ENCODE peak calls at places on chromosomes 7 and 10, in five cellular contexts. H is NCI-H2171; E is foreskin fibroblast; D is fibroblast of mammary gland; O is activated T-cell treated with anti-CD3 and anti-CD28 coated beads, Interleukin-2, amount 50 U/mL, for 24 hours. L is an unnamed sample.

GRCh38 chr7:101614939-101615302 is 14.2 kb downstream of the MYL10 start:
- DNase-seq in H (no peak), E (peak), D (no peak), O (no peak), L (no peak)

GRCh38 chr10:7563368-7563767 is 103.4 kb downstream of the ITIH5 start:
- DNase-seq in H (no peak), E (no peak), D (peak), O (no peak), L (peak)

GRCh38 chr7:104933433-104934074 is 80.5 kb upstream of the KMT2E start:
- DNase-seq in H (no peak), E (no peak), D (no peak), O (no peak), L (no peak)

GRCh38 chr7:54426406-54426805 is 115.8 kb upstream of the VSTM2A start:
- DNase-seq in H (no peak), E (no peak), D (no peak), O (no peak), L (no peak)

GRCh38 chr10:127158663-127159062 is 37.7 kb downstream of the INSYN2A start:
- DNase-seq in H (no peak), E (peak), D (no peak), O (no peak), L (no peak)

GRCh38 chr7:133355325-133355708 is 102.4 kb downstream of the EXOC4 start:
- DNase-seq in H (no peak), E (peak), D (peak), O (no peak), L (peak)

GRCh38 chr10:58486821-58487220 is 25.9 kb upstream of the BICC1 start:
- DNase-seq in H (no peak), E (no peak), D (peak), O (no peak), L (no peak)

GRCh38 chr7:101804087-101804631 is 13.3 kb upstream of the CUX1 start:
- DNase-seq in H (no peak), E (no peak), D (no peak), O (peak), L (no peak)

GRCh38 chr7:157432957-157433576 is 96.3 kb downstream of the DNAJB6 start:
- DNase-seq in H (peak), E (peak), D (peak), O (peak), L (peak)

GRCh38 chr10:124624875-124625274 is 119.3 kb downstream of the FAM53B start:
- DNase-seq in H (peak), E (no peak), D (no peak), O (no peak), L (no peak)

GRCh38 chr7:41731486-41732278 is 28.8 kb upstream of the INHBA start:
- DNase-seq in H (no peak), E (no peak), D (no peak), O (no peak), L (no peak)